ENCODE peak calls at places on chromosomes 5 and 9, in nine cellular contexts. L is MCF 10A, U is upper lobe of left lung, S is HFFc6, V is body of pancreas, T is nephron progenitor cell, Y is H9, P is A549, H is neural crest cell. Z is an unnamed sample.
A peak's percentile ranks its signal among the peaks of the same experiment; 100 is the strongest.

GRCh38 chr9:88651682-88652633 is 117.0 kb downstream of the NXNL2 start:
- DNase-seq in V (peak; percentile 62), H (no peak), P (peak; percentile 67), T (no peak), Y (no peak), S (peak; percentile 98), L (peak; percentile 96), U (no peak), Z (no peak)

GRCh38 chr5:125476888-125477585 is 730.6 kb upstream of the ZNF608 start:
- DNase-seq in L (no peak), U (no peak), S (no peak), T (no peak), P (no peak), H (no peak), Y (no peak), V (no peak), Z (no peak)

GRCh38 chr5:143434261-143435206 is 31.0 kb upstream of the NR3C1 start:
- DNase-seq in T (no peak), L (no peak), S (no peak), P (no peak), H (no peak), U (no peak), Y (no peak), V (no peak), Z (no peak)

GRCh38 chr9:128341435-128341849 is 1.1 kb downstream of the SLC27A4 start:
- DNase-seq in H (peak; percentile 48), L (peak; percentile 90), V (peak; percentile 75), U (no peak), T (peak; percentile 65), Y (peak; percentile 83), P (peak; percentile 94), S (peak; percentile 60), Z (peak; percentile 39)

GRCh38 chr5:3191585-3191984 is 404.0 kb upstream of the IRX1 start:
- DNase-seq in U (no peak), V (no peak), P (no peak), Y (no peak), T (no peak), H (no peak), L (no peak), S (no peak), Z (no peak)

GRCh38 chr5:6762697-6763096 is 49.5 kb downstream of the TENT4A start:
- DNase-seq in V (no peak), Y (no peak), T (no peak), P (no peak), H (no peak), S (no peak), U (no peak), L (no peak), Z (no peak)

GRCh38 chr9:85741112-85741874 is 461 bp downstream of the AGTPBP1 start:
- DNase-seq in S (no peak), V (peak; percentile 39), U (peak; percentile 89), L (peak; percentile 45), H (peak; percentile 53), Y (peak; percentile 56), P (peak; percentile 28), T (peak; percentile 68), Z (peak; percentile 64)

GRCh38 chr9:131849391-131849790 is 109.5 kb upstream of the RAPGEF1 start:
- DNase-seq in T (no peak), P (no peak), Y (no peak), V (no peak), H (no peak), U (no peak), S (no peak), L (no peak), Z (no peak)

DNA sequence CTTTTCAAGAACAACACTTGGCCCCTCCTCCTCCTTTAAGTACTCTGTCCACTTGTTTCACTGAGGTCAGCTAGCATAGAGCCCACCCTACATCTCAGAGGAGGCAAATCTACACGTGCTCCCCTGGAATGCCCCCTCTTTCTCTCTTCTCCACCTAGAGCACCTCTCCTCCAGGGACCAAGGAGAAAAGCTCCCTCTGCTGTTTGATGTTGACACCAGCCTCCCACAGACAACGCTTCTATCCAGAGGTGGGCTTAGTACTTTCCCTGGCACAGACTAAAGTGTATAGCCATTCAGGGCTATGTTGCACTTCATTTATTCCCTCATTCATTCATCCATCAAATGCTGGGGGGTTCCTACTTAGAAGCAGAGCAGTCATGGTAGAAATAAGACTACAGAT is 68.2 kb upstream of the TAF1L start:
- DNase-seq in T (no peak), L (peak; percentile 49), H (no peak), S (no peak), Y (peak; percentile 50), U (no peak), P (no peak), V (no peak), Z (no peak)
- TF ChIP-seq CTCF in T (no peak), L (no peak), H (no peak), S (peak; percentile 43), Y (peak; percentile 54), U (no peak), P (peak; percentile 32), V (no peak), Z (no peak)

GRCh38 chr5:135426102-135427082 is 20.8 kb downstream of the DCANP1 start:
- DNase-seq in V (peak; percentile 43), L (peak; percentile 82), P (peak; percentile 65), U (no peak), Y (no peak), T (no peak), S (peak; percentile 62), H (no peak), Z (no peak)
- TF ChIP-seq CTCF in V (peak; percentile 54), L (peak; percentile 81), P (peak; percentile 48), U (peak; percentile 33), Y (peak; percentile 85), T (peak; percentile 51), S (peak; percentile 92), H (peak; percentile 76), Z (peak; percentile 72)

GRCh38 chr5:102971693-102972293 is 148.1 kb downstream of the GIN1 start:
- DNase-seq in S (peak; percentile 66), Y (no peak), U (no peak), L (peak; percentile 11), P (peak; percentile 15), H (no peak), V (no peak), T (no peak), Z (no peak)
- TF ChIP-seq CTCF in S (peak; percentile 76), Y (peak; percentile 52), U (peak; percentile 15), L (peak; percentile 32), P (peak; percentile 68), H (peak; percentile 59), V (peak; percentile 30), T (peak; percentile 35), Z (peak; percentile 35)

GRCh38 chr5:109719978-109720377 is 30.3 kb downstream of the MAN2A1 start:
- DNase-seq in S (no peak), T (no peak), P (no peak), H (no peak), Y (no peak), U (no peak), V (no peak), L (no peak), Z (no peak)
- TF ChIP-seq CTCF in S (peak; percentile 30), T (no peak), P (no peak), H (peak; percentile 32), Y (no peak), U (no peak), V (peak; percentile 14), L (no peak), Z (no peak)